ENCODE peak calls at places on chromosomes 4 and X, in nine cellular contexts. H is left ventricle myocardium inferior, R is choroid plexus epithelial cell, A is HCT116, S is colonic mucosa, L is MM.1S, O is Peyer's patch, F is tibial nerve, Y is cardiac fibroblast. Q is an unnamed sample.

GRCh38 chrX:47078129-47079043 is at the start of gene RGN:
- DNase-seq in A (no peak), F (no peak), O (no peak), H (peak; percentile 26), Y (no peak), L (no peak), S (peak; percentile 19), R (no peak), Q (no peak)

GRCh38 chr4:111636961-111637556 is 508.2 kb upstream of the FAM241A start:
- DNase-seq in A (no peak), L (no peak), S (no peak), Y (no peak), R (no peak), H (no peak), O (no peak), F (no peak), Q (no peak)

GRCh38 chrX:129649268-129650182 is 5.2 kb downstream of the APLN start:
- DNase-seq in A (no peak), Y (no peak), H (no peak), O (no peak), R (no peak), L (no peak), F (no peak), S (no peak), Q (no peak)

GRCh38 chrX:111006119-111006518 is 89.9 kb upstream of the PAK3 start:
- DNase-seq in O (no peak), S (no peak), H (no peak), F (no peak), Y (peak; percentile 5), A (no peak), L (no peak), R (no peak), Q (no peak)

GRCh38 chrX:23901065-23901464 is 6.7 kb downstream of the APOO start:
- DNase-seq in S (no peak), H (no peak), L (no peak), O (no peak), A (peak; percentile 73), Y (peak; percentile 79), F (no peak), R (peak; percentile 86), Q (no peak)

GRCh38 chrX:118360429-118361125 is 14.7 kb downstream of the WDR44 start:
- DNase-seq in F (no peak), H (no peak), O (no peak), R (peak; percentile 34), L (no peak), A (no peak), Y (peak; percentile 26), S (no peak), Q (no peak)

GRCh38 chr4:8393593-8394038 is 46.9 kb downstream of the ACOX3 start:
- DNase-seq in F (peak; percentile 67), R (peak; percentile 96), S (peak; percentile 48), O (no peak), H (peak; percentile 61), L (no peak), Y (peak; percentile 95), A (no peak), Q (no peak)

GRCh38 chr4:144289687-144290433 is 149.3 kb upstream of the GYPA start:
- DNase-seq in L (no peak), F (no peak), S (no peak), Y (peak; percentile 24), A (no peak), R (peak; percentile 77), H (no peak), O (no peak), Q (no peak)

GRCh38 chrX:637660-638481 is 7.3 kb downstream of the SHOX start:
- DNase-seq in F (no peak), S (no peak), L (no peak), A (no peak), R (no peak), O (no peak), Y (no peak), H (no peak), Q (no peak)

GRCh38 chr4:83216856-83217683 is 67.5 kb downstream of the COQ2 start:
- DNase-seq in R (no peak), L (no peak), S (no peak), F (no peak), O (no peak), H (no peak), A (no peak), Y (no peak), Q (no peak)
- H3K4me3 ChIP-seq in R (no peak overlapping the region), L (peak overlapping the region; percentile 45), S (no peak overlapping the region), F (no peak overlapping the region), O (no peak overlapping the region), H (no peak overlapping the region), A (no peak overlapping the region), Y (no peak overlapping the region), Q (no peak overlapping the region)

GRCh38 chr4:36870121-36870520 is 374.4 kb upstream of the NWD2 start:
- DNase-seq in R (no peak), S (no peak), O (no peak), A (no peak), H (no peak), F (no peak), Y (no peak), L (no peak), Q (no peak)
- TF ChIP-seq CTCF in R (no peak), S (no peak), O (no peak), A (no peak), H (no peak), F (no peak), Y (no peak), L (no peak), Q (no peak)

GRCh38 chr4:40828661-40829060 is 78.9 kb downstream of the NSUN7 start:
- DNase-seq in Y (no peak), S (no peak), L (no peak), R (no peak), A (no peak), H (no peak), F (no peak), O (no peak), Q (no peak)

GRCh38 chr4:40833212-40833611 is 83.5 kb downstream of the NSUN7 start:
- DNase-seq in O (no peak), Y (no peak), A (no peak), H (no peak), L (no peak), F (no peak), R (no peak), S (no peak), Q (no peak)

GRCh38 chr4:40831462-40831861 is 81.7 kb downstream of the NSUN7 start:
- DNase-seq in Y (no peak), F (no peak), A (no peak), S (no peak), L (no peak), O (no peak), R (no peak), H (no peak), Q (no peak)

GRCh38 chr4:40829586-40829985 is 79.8 kb downstream of the NSUN7 start:
- DNase-seq in S (no peak), A (no peak), Y (no peak), R (no peak), H (no peak), L (no peak), O (no peak), F (no peak), Q (no peak)

DNA sequence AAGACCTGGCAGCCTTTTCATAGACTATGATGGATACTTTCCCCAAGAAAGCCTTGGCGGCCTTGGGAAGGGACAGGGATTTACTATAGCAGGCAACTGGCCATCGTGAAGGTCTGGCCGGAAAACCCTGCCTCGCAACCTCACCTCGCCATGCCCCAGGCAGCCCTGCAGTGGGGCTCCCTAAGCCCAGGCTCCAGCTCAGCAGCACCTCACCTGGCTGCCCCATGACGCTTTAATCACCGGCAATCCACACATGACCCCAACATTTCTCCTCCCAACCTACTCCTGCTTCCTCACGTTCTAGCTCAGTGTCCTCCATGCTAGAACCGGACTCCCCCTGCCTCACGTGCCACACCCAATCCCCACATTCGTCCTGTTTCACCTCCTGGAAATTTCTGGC is 82.4 kb downstream of the NSUN7 start:
- DNase-seq in S (no peak), Y (no peak), R (no peak), L (no peak), A (no peak), H (no peak), O (no peak), F (no peak), Q (no peak)
- H3K4me3 ChIP-seq in S (no peak overlapping the region), Y (no peak overlapping the region), R (no peak overlapping the region), L (no peak overlapping the region), A (no peak overlapping the region), H (no peak overlapping the region), O (no peak overlapping the region), F (no peak overlapping the region), Q (no peak overlapping the region)

GRCh38 chrX:134718329-134719317 is 60.4 kb upstream of the PLAC1 start:
- DNase-seq in L (peak; percentile 72), A (peak; percentile 54), S (no peak), H (no peak), O (no peak), F (peak; percentile 24), R (peak; percentile 82), Y (peak; percentile 93), Q (peak; percentile 55)
- TF ChIP-seq CTCF in L (no peak), A (no peak), S (no peak), H (no peak), O (no peak), F (no peak), R (peak; percentile 33), Y (no peak), Q (no peak)

GRCh38 chr4:114366368-114366767 is 232.2 kb upstream of the UGT8 start:
- DNase-seq in R (peak; percentile 18), H (no peak), Y (no peak), S (no peak), L (no peak), O (no peak), A (no peak), F (no peak), Q (no peak)

GRCh38 chr4:114358901-114359300 is 239.7 kb upstream of the UGT8 start:
- DNase-seq in O (no peak), L (no peak), A (no peak), Y (no peak), F (no peak), R (no peak), S (no peak), H (no peak), Q (no peak)

GRCh38 chr4:114364857-114365256 is 233.8 kb upstream of the UGT8 start:
- DNase-seq in F (no peak), H (no peak), R (peak; percentile 88), A (no peak), Y (peak; percentile 69), L (no peak), O (no peak), S (no peak), Q (no peak)

GRCh38 chr4:114365591-114365990 is 233.0 kb upstream of the UGT8 start:
- DNase-seq in O (no peak), Y (no peak), S (no peak), R (no peak), F (no peak), L (no peak), H (no peak), A (no peak), Q (no peak)

GRCh38 chr4:114361249-114361648 is 237.4 kb upstream of the UGT8 start:
- DNase-seq in H (no peak), S (no peak), Y (no peak), A (no peak), R (no peak), L (no peak), F (no peak), O (no peak), Q (no peak)
- H3K4me3 ChIP-seq in H (no peak overlapping the region), S (no peak overlapping the region), Y (no peak overlapping the region), A (no peak overlapping the region), R (no peak overlapping the region), L (no peak overlapping the region), F (no peak overlapping the region), O (no peak overlapping the region), Q (no peak overlapping the region)

Q was measured in LNCaP clone FGC.